ENCODE peak calls at places on chromosomes 5 and 9, in eight cellular contexts. K is H1, W is A549, O is K562, S is sigmoid colon, P is HepG2, Q is ovary, H is upper lobe of left lung. G is an unnamed sample.

GRCh38 chr5:135356522-135357318 is 42.3 kb downstream of the MACROH2A1 start:
- DNase-seq in K (no peak), W (no peak), O (no peak), S (peak; percentile 89), P (no peak), Q (peak; percentile 64), H (no peak), G (peak; percentile 85)

GRCh38 chr9:129402341-129402739 is 218.6 kb downstream of the C9orf50 start:
- DNase-seq in K (no peak), W (no peak), O (no peak), S (no peak), P (no peak), Q (peak; percentile 54), H (no peak), G (no peak)

GRCh38 chr5:73540192-73540591 is 25.2 kb downstream of the ANKRA2 start:
- DNase-seq in K (no peak), W (no peak), O (no peak), S (no peak), P (peak; percentile 50), Q (no peak), H (no peak), G (no peak)

GRCh38 chr5:61275841-61276240 is 56.2 kb upstream of the ZSWIM6 start:
- DNase-seq in K (no peak), W (no peak), O (no peak), S (peak; percentile 80), P (no peak), Q (no peak), H (peak; percentile 89), G (peak; percentile 35)

GRCh38 chr5:16701134-16702094 is 84.6 kb upstream of the RETREG1 start:
- DNase-seq in K (no peak), W (no peak), O (no peak), S (no peak), P (no peak), Q (no peak), H (no peak), G (no peak)

GRCh38 chr9:76642701-76643209 is 121.5 kb upstream of the PCA3 start:
- DNase-seq in K (no peak), W (no peak), O (no peak), S (no peak), P (no peak), Q (no peak), H (no peak), G (no peak)

GRCh38 chr5:134592141-134592746 is 40.4 kb downstream of the SAR1B start:
- DNase-seq in K (peak; percentile 54), W (no peak), O (no peak), S (no peak), P (no peak), Q (no peak), H (no peak), G (no peak)

GRCh38 chr5:145568581-145568980 is 266.6 kb downstream of the PRELID2 start:
- DNase-seq in K (no peak), W (no peak), O (no peak), S (no peak), P (no peak), Q (no peak), H (no peak), G (no peak)

GRCh38 chr5:168357881-168358280 is 66.4 kb downstream of the WWC1 start:
- DNase-seq in K (no peak), W (no peak), O (no peak), S (peak; percentile 41), P (no peak), Q (no peak), H (no peak), G (no peak)

GRCh38 chr5:66230551-66230950 is 86.5 kb downstream of the SREK1 start:
- DNase-seq in K (no peak), W (no peak), O (no peak), S (no peak), P (no peak), Q (no peak), H (no peak), G (no peak)

GRCh38 chr9:114888599-114888998 is 41.8 kb downstream of the TNFSF8 start:
- DNase-seq in K (no peak), W (no peak), O (no peak), S (no peak), P (no peak), Q (no peak), H (no peak), G (no peak)

GRCh38 chr5:149656576-149657182 is 73.4 kb upstream of the PPARGC1B start:
- DNase-seq in K (peak; percentile 56), W (peak; percentile 38), O (peak; percentile 62), S (no peak), P (no peak), Q (no peak), H (peak; percentile 31), G (peak; percentile 85)

GRCh38 chr9:34568133-34568532 is 21.4 kb downstream of the CNTFR start:
- DNase-seq in K (no peak), W (no peak), O (no peak), S (no peak), P (no peak), Q (no peak), H (no peak), G (no peak)

GRCh38 chr5:3024541-3024940 is 273.1 kb upstream of the IRX2 start:
- DNase-seq in K (no peak), W (no peak), O (no peak), S (no peak), P (no peak), Q (no peak), H (no peak), G (no peak)

GRCh38 chr9:137506274-137506673 is 43.9 kb downstream of the PNPLA7 start:
- DNase-seq in K (no peak), W (peak; percentile 57), O (no peak), S (peak; percentile 42), P (no peak), Q (no peak), H (no peak), G (no peak)

GRCh38 chr5:83510199-83510730 is 38.7 kb downstream of the VCAN start:
- DNase-seq in K (no peak), W (no peak), O (no peak), S (no peak), P (no peak), Q (no peak), H (no peak), G (no peak)

GRCh38 chr5:20102291-20102690 is 114.3 kb upstream of the CDH18 start:
- DNase-seq in K (no peak), W (no peak), O (no peak), S (no peak), P (no peak), Q (no peak), H (no peak), G (no peak)

GRCh38 chr5:68757813-68758212 is 336.0 kb upstream of the SLC30A5 start:
- DNase-seq in K (no peak), W (no peak), O (no peak), S (no peak), P (no peak), Q (no peak), H (no peak), G (peak; percentile 18)

GRCh38 chr5:58406394-58406793 is 53.5 kb downstream of the PLK2 start:
- DNase-seq in K (peak; percentile 33), W (no peak), O (no peak), S (no peak), P (no peak), Q (no peak), H (no peak), G (no peak)

GRCh38 chr9:37752646-37753488 is 738 bp upstream of the TRMT10B start:
- DNase-seq in K (no peak), W (no peak), O (no peak), S (no peak), P (no peak), Q (peak; percentile 37), H (no peak), G (no peak)

GRCh38 chr9:126722922-126723806 is 81.7 kb upstream of the ZBTB43 start:
- DNase-seq in K (no peak), W (no peak), O (peak; percentile 87), S (peak; percentile 80), P (no peak), Q (no peak), H (peak; percentile 48), G (peak; percentile 61)

GRCh38 chr5:149667084-149667826 is 62.9 kb upstream of the PPARGC1B start:
- DNase-seq in K (no peak), W (peak; percentile 62), O (peak; percentile 67), S (no peak), P (peak; percentile 25), Q (no peak), H (no peak), G (peak; percentile 42)

GRCh38 chr9:21989440-21990189 is 4.6 kb downstream of the CDKN2A start:
- DNase-seq in K (no peak), W (no peak), O (no peak), S (no peak), P (no peak), Q (no peak), H (no peak), G (no peak)

GRCh38 chr5:138243794-138244193 is 30.6 kb downstream of the GFRA3 start:
- DNase-seq in K (no peak), W (no peak), O (no peak), S (peak; percentile 65), P (no peak), Q (no peak), H (no peak), G (no peak)

GRCh38 chr5:109876941-109877669 is 187.4 kb downstream of the MAN2A1 start:
- DNase-seq in K (no peak), W (no peak), O (no peak), S (no peak), P (no peak), Q (no peak), H (no peak), G (no peak)
- TF ChIP-seq EP300 in K (no peak), W (no peak), O (no peak), S (no peak), P (no peak), Q (no peak), H (no peak), G (no peak)

GRCh38 chr9:20621553-20622329 is 558 bp downstream of the MLLT3 start:
- DNase-seq in K (no peak), W (peak; percentile 56), O (no peak), S (peak; percentile 93), P (peak; percentile 20), Q (peak; percentile 89), H (peak; percentile 69), G (peak; percentile 79)
- TF ChIP-seq POLR2A in K (no peak), W (peak; percentile 35), O (no peak), S (no peak), P (no peak), Q (no peak), H (no peak), G (no peak)

GRCh38 chr9:86098793-86099694 is at the start of gene GOLM1:
- DNase-seq in K (no peak), W (peak; percentile 56), O (peak; percentile 58), S (peak; percentile 73), P (no peak), Q (peak; percentile 49), H (peak; percentile 33), G (peak; percentile 61)
- TF ChIP-seq EP300 in K (no peak), W (no peak), O (no peak), S (no peak), P (no peak), Q (no peak), H (no peak), G (no peak)

DNA sequence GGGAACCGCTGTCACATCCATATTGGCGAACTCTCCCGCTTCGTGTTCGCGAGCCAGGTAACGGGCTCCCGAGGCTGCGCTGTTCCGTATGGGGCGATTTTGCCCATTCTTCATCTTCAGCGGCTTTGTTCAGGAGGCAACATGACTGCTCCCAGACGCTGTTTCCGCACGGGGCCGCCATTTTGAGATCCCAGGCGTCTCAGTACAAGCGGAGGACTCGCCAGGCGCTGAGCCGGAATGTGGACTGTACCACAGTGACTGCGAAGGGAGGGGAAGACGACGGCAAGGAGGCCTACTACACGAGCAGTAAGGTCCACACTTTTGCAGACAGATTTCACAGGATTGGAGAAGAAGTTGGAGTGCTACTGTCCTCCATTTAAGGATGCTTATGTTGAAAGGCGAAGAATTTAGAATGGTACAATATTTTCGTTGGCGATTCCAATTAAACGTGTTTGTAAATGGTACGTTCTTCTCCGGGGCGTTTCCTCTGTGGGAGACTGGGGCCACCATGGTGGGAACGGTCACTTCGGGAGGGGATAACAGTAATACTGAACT is 41.6 kb upstream of the ZNF300 start:
- DNase-seq in K (no peak), W (no peak), O (peak; percentile 67), S (peak; percentile 94), P (no peak), Q (peak; percentile 92), H (peak; percentile 28), G (peak; percentile 53)
- TF ChIP-seq POLR2A in K (no peak), W (no peak), O (peak; percentile 71), S (no peak), P (no peak), Q (peak; percentile 46), H (no peak), G (no peak)

G was measured in transverse colon.